ENCODE peak calls at places on chromosomes 6 and 20, in nine cellular contexts. B is K562, P is ovary, Q is tibial nerve, O is A549, T is HepG2, V is sigmoid colon, X is upper lobe of left lung, I is stomach. N is an unnamed sample.

GRCh38 chr6:13920584-13920983 is 4.2 kb upstream of the RNF182 start:
- DNase-seq in B (no peak), X (no peak), I (no peak), V (no peak), Q (no peak), T (no peak), P (no peak), O (no peak), N (no peak)

GRCh38 chr20:63246490-63247284 is 7.6 kb downstream of the NKAIN4 start:
- DNase-seq in V (no peak), O (no peak), T (no peak), X (peak; percentile 31), Q (no peak), P (no peak), B (peak; percentile 32), I (no peak), N (no peak)

GRCh38 chr20:19368351-19368750 is 155.9 kb downstream of the SLC24A3 start:
- DNase-seq in Q (no peak), T (no peak), X (no peak), I (no peak), P (no peak), O (no peak), V (no peak), B (no peak), N (no peak)

GRCh38 chr6:45571159-45571558 is 193.4 kb upstream of the SUPT3H start:
- DNase-seq in T (no peak), I (no peak), P (no peak), O (no peak), Q (no peak), V (no peak), X (peak; percentile 61), B (no peak), N (no peak)

GRCh38 chr20:4573564-4574355 is 147.9 kb upstream of the PRND start:
- DNase-seq in I (no peak), Q (no peak), V (peak; percentile 70), O (peak; percentile 94), T (no peak), B (no peak), P (no peak), X (no peak), N (no peak)

GRCh38 chr20:2890743-2891142 is 17.5 kb downstream of the PTPRA start:
- DNase-seq in X (no peak), I (no peak), V (no peak), B (peak; percentile 47), T (no peak), O (no peak), P (no peak), Q (no peak), N (no peak)

GRCh38 chr6:33731751-33732282 is 14.9 kb downstream of the IP6K3 start:
- DNase-seq in O (no peak), X (no peak), P (no peak), Q (no peak), B (no peak), V (no peak), T (no peak), I (no peak), N (no peak)

GRCh38 chr6:10487668-10488327 is 33.4 kb upstream of the GCNT2 start:
- DNase-seq in X (no peak), B (no peak), O (no peak), T (no peak), I (no peak), P (no peak), V (no peak), Q (no peak), N (no peak)

GRCh38 chr6:7151381-7151780 is 43.6 kb downstream of the RREB1 start:
- DNase-seq in P (no peak), I (no peak), O (no peak), T (peak; percentile 39), B (no peak), Q (no peak), V (no peak), X (no peak), N (no peak)

GRCh38 chr6:85490516-85491248 is 40.8 kb downstream of the NT5E start:
- DNase-seq in Q (no peak), V (no peak), T (no peak), X (no peak), B (no peak), O (no peak), I (no peak), P (no peak), N (no peak)

GRCh38 chr20:48406462-48407235 is 421.1 kb downstream of the PREX1 start:
- DNase-seq in B (no peak), O (no peak), V (no peak), Q (no peak), P (no peak), I (no peak), T (no peak), X (no peak), N (no peak)

GRCh38 chr6:99254616-99255550 is 94.6 kb downstream of the FAXC start:
- DNase-seq in I (no peak), V (no peak), Q (no peak), T (no peak), P (no peak), B (no peak), X (no peak), O (no peak), N (no peak)

GRCh38 chr6:5450073-5450472 is 188.8 kb downstream of the FARS2 start:
- DNase-seq in I (no peak), Q (no peak), V (no peak), B (no peak), O (no peak), T (no peak), X (no peak), P (no peak), N (no peak)

GRCh38 chr6:7148100-7148822 is 40.5 kb downstream of the RREB1 start:
- DNase-seq in Q (no peak), O (no peak), B (no peak), P (no peak), T (no peak), V (no peak), X (no peak), I (no peak), N (no peak)

GRCh38 chr20:62662422-62662821 is 20.1 kb downstream of the SLCO4A1 start:
- DNase-seq in T (no peak), I (no peak), V (no peak), Q (no peak), X (no peak), O (no peak), P (no peak), B (no peak), N (no peak)

GRCh38 chr20:14845199-14846160 is 508.1 kb upstream of the FLRT3 start:
- DNase-seq in V (no peak), I (no peak), P (no peak), Q (no peak), O (peak; percentile 23), X (no peak), B (no peak), T (no peak), N (no peak)

GRCh38 chr6:36033935-36034334 is 6.3 kb downstream of the MAPK14 start:
- DNase-seq in P (no peak), Q (no peak), I (no peak), X (peak; percentile 57), O (no peak), T (no peak), V (no peak), B (no peak), N (no peak)

GRCh38 chr6:17705428-17705777 is 1.3 kb downstream of the NUP153 start:
- DNase-seq in V (peak; percentile 79), B (peak; percentile 54), T (peak; percentile 37), X (peak; percentile 37), O (peak; percentile 57), P (no peak), I (peak; percentile 38), Q (peak; percentile 47), N (no peak)

GRCh38 chr6:444653-445275 is 53.2 kb downstream of the IRF4 start:
- DNase-seq in Q (no peak), O (no peak), B (no peak), X (no peak), I (no peak), T (no peak), P (no peak), V (no peak), N (no peak)

GRCh38 chr6:27747637-27748036 is 164.6 kb downstream of the OR2B2 start:
- DNase-seq in X (no peak), Q (no peak), B (no peak), I (no peak), O (no peak), V (no peak), P (no peak), T (no peak), N (no peak)

GRCh38 chr6:100663219-100663863 is 198.6 kb upstream of the SIM1 start:
- DNase-seq in Q (no peak), V (no peak), I (no peak), T (peak; percentile 43), P (no peak), B (no peak), O (no peak), X (no peak), N (no peak)

GRCh38 chr6:38876470-38876869 is 161.4 kb downstream of the DNAH8 start:
- DNase-seq in P (no peak), B (no peak), I (no peak), V (no peak), T (no peak), O (no peak), Q (no peak), X (no peak), N (no peak)

GRCh38 chr20:6708010-6708409 is 59.5 kb upstream of the BMP2 start:
- DNase-seq in X (peak; percentile 84), I (peak; percentile 85), P (peak; percentile 23), Q (peak; percentile 50), T (no peak), O (no peak), B (no peak), V (peak; percentile 71), N (no peak)
- H3K4me1 ChIP-seq in X (peaks cover 57% of the 10 kb centered on the region), I (peaks cover 33% of the 10 kb centered on the region), P (no peaks in the 10 kb centered on the region), Q (peaks cover 7% of the 10 kb centered on the region), T (peaks cover 57% of the 10 kb centered on the region), O (peaks cover 13% of the 10 kb centered on the region), B (no peaks in the 10 kb centered on the region), V (no peaks in the 10 kb centered on the region), N (peaks cover 14% of the 10 kb centered on the region)

GRCh38 chr6:160256445-160256844 is 2.2 kb downstream of the SLC22A2 start:
- DNase-seq in X (no peak), O (no peak), T (no peak), Q (no peak), B (no peak), V (no peak), I (no peak), P (no peak), N (no peak)
- TF ChIP-seq EP300 in X (no peak), O (no peak), T (no peak), Q (no peak), B (no peak), V (no peak), I (no peak), P (no peak), N (no peak)

DNA sequence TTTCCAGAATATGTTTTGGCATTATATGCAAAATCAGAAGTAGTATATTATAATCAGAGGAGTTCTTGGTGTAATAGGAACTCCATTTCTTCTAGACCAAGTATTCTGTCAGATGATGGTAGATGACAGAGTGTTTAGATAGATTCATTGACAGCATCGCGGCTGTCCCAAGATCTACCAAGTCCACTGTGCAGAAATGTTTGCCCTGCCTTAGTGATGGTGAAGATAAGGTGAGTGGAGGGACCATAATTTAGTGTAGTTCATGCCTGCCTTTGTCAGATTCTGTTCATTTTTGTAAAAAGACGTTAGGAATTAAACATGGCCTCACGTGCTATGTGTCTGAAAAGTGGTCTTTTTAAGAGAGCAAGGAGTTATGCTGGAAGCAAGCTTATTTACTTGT is 270.1 kb downstream of the ARID1B start:
- DNase-seq in Q (no peak), O (no peak), I (no peak), P (no peak), B (no peak), X (no peak), V (no peak), T (no peak), N (no peak)
- H3K4me1 ChIP-seq in Q (no peaks in the 10 kb centered on the region), O (no peaks in the 10 kb centered on the region), I (no peaks in the 10 kb centered on the region), P (peaks cover 9% of the 10 kb centered on the region), B (peaks cover 8% of the 10 kb centered on the region), X (no peaks in the 10 kb centered on the region), V (peaks cover 4% of the 10 kb centered on the region), T (peaks cover 3% of the 10 kb centered on the region), N (peaks cover 9% of the 10 kb centered on the region)

GRCh38 chr6:81480139-81480538 is 272.3 kb downstream of the TENT5A start:
- DNase-seq in X (no peak), I (no peak), B (no peak), T (no peak), P (no peak), Q (no peak), V (no peak), O (no peak), N (no peak)
- TF ChIP-seq EP300 in X (no peak), I (no peak), B (no peak), T (no peak), P (no peak), Q (no peak), V (no peak), O (no peak), N (no peak)